ENCODE peak calls at places on chromosomes 3 and 15, in seven cellular contexts. One of them, this sample, is unnamed.

GRCh38 chr3:30894521-30895289 is at the start of gene GADL1:
- DNase-seq in CD8-positive, alpha-beta T cell: no peak
- DNase-seq in activated CD4-positive, alpha-beta T cell treated with anti-CD3 and anti-CD28 coated beads, Interleukin-2, amount 50 U/mL, for 24 hours: peak; percentile 1
- DNase-seq in caudate nucleus: no peak
- DNase-seq in NCI-H226: no peak
- DNase-seq in stimulated activated CD4-positive, alpha-beta T cell treated with anti-CD3 and anti-CD28 coated beads, TNF-alpha, amount 100 ng/mL, for 4 hours: no peak
- DNase-seq in activated naive CD4-positive, alpha-beta T cell treated with anti-CD3 and anti-CD28 coated beads for 36 hours: peak; percentile 38
- DNase-seq in this sample: no peak

GRCh38 chr15:22873204-22873701 is 34.8 kb downstream of the NIPA2 start:
- DNase-seq in NCI-H226: peak; percentile 76
- DNase-seq in activated CD4-positive, alpha-beta T cell treated with anti-CD3 and anti-CD28 coated beads, Interleukin-2, amount 50 U/mL, for 24 hours: no peak
- DNase-seq in stimulated activated CD4-positive, alpha-beta T cell treated with anti-CD3 and anti-CD28 coated beads, TNF-alpha, amount 100 ng/mL, for 4 hours: no peak
- DNase-seq in caudate nucleus: no peak
- DNase-seq in CD8-positive, alpha-beta T cell: no peak
- DNase-seq in activated naive CD4-positive, alpha-beta T cell treated with anti-CD3 and anti-CD28 coated beads for 36 hours: no peak
- DNase-seq in this sample: no peak

GRCh38 chr3:49469037-49469875 is 811 bp upstream of the DAG1 start:
- DNase-seq in activated naive CD4-positive, alpha-beta T cell treated with anti-CD3 and anti-CD28 coated beads for 36 hours: no peak
- DNase-seq in caudate nucleus: peak; percentile 36
- DNase-seq in stimulated activated CD4-positive, alpha-beta T cell treated with anti-CD3 and anti-CD28 coated beads, TNF-alpha, amount 100 ng/mL, for 4 hours: no peak
- DNase-seq in NCI-H226: peak; percentile 86
- DNase-seq in activated CD4-positive, alpha-beta T cell treated with anti-CD3 and anti-CD28 coated beads, Interleukin-2, amount 50 U/mL, for 24 hours: no peak
- DNase-seq in CD8-positive, alpha-beta T cell: no peak
- DNase-seq in this sample: no peak

GRCh38 chr15:88487176-88487795 is 19.8 kb downstream of the MRPS11 start:
- DNase-seq in NCI-H226: no peak
- DNase-seq in caudate nucleus: no peak
- DNase-seq in CD8-positive, alpha-beta T cell: no peak
- DNase-seq in activated CD4-positive, alpha-beta T cell treated with anti-CD3 and anti-CD28 coated beads, Interleukin-2, amount 50 U/mL, for 24 hours: no peak
- DNase-seq in activated naive CD4-positive, alpha-beta T cell treated with anti-CD3 and anti-CD28 coated beads for 36 hours: no peak
- DNase-seq in stimulated activated CD4-positive, alpha-beta T cell treated with anti-CD3 and anti-CD28 coated beads, TNF-alpha, amount 100 ng/mL, for 4 hours: no peak
- DNase-seq in this sample: no peak

GRCh38 chr3:70615286-70615685 is 302.8 kb upstream of the MDFIC2 start:
- DNase-seq in caudate nucleus: no peak
- DNase-seq in NCI-H226: no peak
- DNase-seq in activated CD4-positive, alpha-beta T cell treated with anti-CD3 and anti-CD28 coated beads, Interleukin-2, amount 50 U/mL, for 24 hours: no peak
- DNase-seq in stimulated activated CD4-positive, alpha-beta T cell treated with anti-CD3 and anti-CD28 coated beads, TNF-alpha, amount 100 ng/mL, for 4 hours: no peak
- DNase-seq in activated naive CD4-positive, alpha-beta T cell treated with anti-CD3 and anti-CD28 coated beads for 36 hours: no peak
- DNase-seq in CD8-positive, alpha-beta T cell: no peak
- DNase-seq in this sample: no peak

GRCh38 chr3:187678869-187679268 is 8.7 kb upstream of the SST start:
- DNase-seq in activated CD4-positive, alpha-beta T cell treated with anti-CD3 and anti-CD28 coated beads, Interleukin-2, amount 50 U/mL, for 24 hours: no peak
- DNase-seq in stimulated activated CD4-positive, alpha-beta T cell treated with anti-CD3 and anti-CD28 coated beads, TNF-alpha, amount 100 ng/mL, for 4 hours: no peak
- DNase-seq in activated naive CD4-positive, alpha-beta T cell treated with anti-CD3 and anti-CD28 coated beads for 36 hours: peak; percentile 64
- DNase-seq in NCI-H226: peak; percentile 54
- DNase-seq in CD8-positive, alpha-beta T cell: no peak
- DNase-seq in caudate nucleus: peak; percentile 11
- DNase-seq in this sample: no peak

GRCh38 chr3:173553635-173554280 is 156.2 kb downstream of the NLGN1 start:
- DNase-seq in stimulated activated CD4-positive, alpha-beta T cell treated with anti-CD3 and anti-CD28 coated beads, TNF-alpha, amount 100 ng/mL, for 4 hours: no peak
- DNase-seq in NCI-H226: peak; percentile 22
- DNase-seq in caudate nucleus: no peak
- DNase-seq in activated CD4-positive, alpha-beta T cell treated with anti-CD3 and anti-CD28 coated beads, Interleukin-2, amount 50 U/mL, for 24 hours: no peak
- DNase-seq in CD8-positive, alpha-beta T cell: no peak
- DNase-seq in activated naive CD4-positive, alpha-beta T cell treated with anti-CD3 and anti-CD28 coated beads for 36 hours: no peak
- DNase-seq in this sample: no peak

GRCh38 chr3:196232154-196232881 is 16.0 kb downstream of the SLC51A start:
- DNase-seq in stimulated activated CD4-positive, alpha-beta T cell treated with anti-CD3 and anti-CD28 coated beads, TNF-alpha, amount 100 ng/mL, for 4 hours: no peak
- DNase-seq in CD8-positive, alpha-beta T cell: no peak
- DNase-seq in NCI-H226: no peak
- DNase-seq in activated CD4-positive, alpha-beta T cell treated with anti-CD3 and anti-CD28 coated beads, Interleukin-2, amount 50 U/mL, for 24 hours: no peak
- DNase-seq in caudate nucleus: no peak
- DNase-seq in activated naive CD4-positive, alpha-beta T cell treated with anti-CD3 and anti-CD28 coated beads for 36 hours: no peak
- DNase-seq in this sample: no peak

GRCh38 chr3:179037361-179037760 is 34.2 kb downstream of the ZMAT3 start:
- DNase-seq in CD8-positive, alpha-beta T cell: peak; percentile 66
- DNase-seq in activated CD4-positive, alpha-beta T cell treated with anti-CD3 and anti-CD28 coated beads, Interleukin-2, amount 50 U/mL, for 24 hours: peak; percentile 13
- DNase-seq in activated naive CD4-positive, alpha-beta T cell treated with anti-CD3 and anti-CD28 coated beads for 36 hours: peak; percentile 82
- DNase-seq in caudate nucleus: no peak
- DNase-seq in NCI-H226: peak; percentile 96
- DNase-seq in stimulated activated CD4-positive, alpha-beta T cell treated with anti-CD3 and anti-CD28 coated beads, TNF-alpha, amount 100 ng/mL, for 4 hours: peak; percentile 15
- DNase-seq in this sample: peak; percentile 26

GRCh38 chr3:172522871-172523818 is at the start of gene TNFSF10:
- DNase-seq in NCI-H226: no peak
- DNase-seq in activated naive CD4-positive, alpha-beta T cell treated with anti-CD3 and anti-CD28 coated beads for 36 hours: peak; percentile 78
- DNase-seq in caudate nucleus: no peak
- DNase-seq in activated CD4-positive, alpha-beta T cell treated with anti-CD3 and anti-CD28 coated beads, Interleukin-2, amount 50 U/mL, for 24 hours: no peak
- DNase-seq in stimulated activated CD4-positive, alpha-beta T cell treated with anti-CD3 and anti-CD28 coated beads, TNF-alpha, amount 100 ng/mL, for 4 hours: peak; percentile 26
- DNase-seq in CD8-positive, alpha-beta T cell: peak; percentile 81
- DNase-seq in this sample: peak; percentile 46

GRCh38 chr3:154956815-154957214 is 123.3 kb upstream of the MME start:
- DNase-seq in NCI-H226: no peak
- DNase-seq in activated naive CD4-positive, alpha-beta T cell treated with anti-CD3 and anti-CD28 coated beads for 36 hours: no peak
- DNase-seq in CD8-positive, alpha-beta T cell: no peak
- DNase-seq in caudate nucleus: no peak
- DNase-seq in stimulated activated CD4-positive, alpha-beta T cell treated with anti-CD3 and anti-CD28 coated beads, TNF-alpha, amount 100 ng/mL, for 4 hours: no peak
- DNase-seq in activated CD4-positive, alpha-beta T cell treated with anti-CD3 and anti-CD28 coated beads, Interleukin-2, amount 50 U/mL, for 24 hours: no peak
- DNase-seq in this sample: no peak

GRCh38 chr15:78895411-78895810 is 22.7 kb downstream of the MORF4L1 start:
- DNase-seq in activated CD4-positive, alpha-beta T cell treated with anti-CD3 and anti-CD28 coated beads, Interleukin-2, amount 50 U/mL, for 24 hours: no peak
- DNase-seq in CD8-positive, alpha-beta T cell: no peak
- DNase-seq in NCI-H226: no peak
- DNase-seq in activated naive CD4-positive, alpha-beta T cell treated with anti-CD3 and anti-CD28 coated beads for 36 hours: no peak
- DNase-seq in stimulated activated CD4-positive, alpha-beta T cell treated with anti-CD3 and anti-CD28 coated beads, TNF-alpha, amount 100 ng/mL, for 4 hours: no peak
- DNase-seq in caudate nucleus: no peak
- DNase-seq in this sample: no peak

GRCh38 chr15:65655026-65655425 is 33.3 kb downstream of the SLC24A1 start:
- DNase-seq in activated naive CD4-positive, alpha-beta T cell treated with anti-CD3 and anti-CD28 coated beads for 36 hours: no peak
- DNase-seq in CD8-positive, alpha-beta T cell: no peak
- DNase-seq in activated CD4-positive, alpha-beta T cell treated with anti-CD3 and anti-CD28 coated beads, Interleukin-2, amount 50 U/mL, for 24 hours: no peak
- DNase-seq in stimulated activated CD4-positive, alpha-beta T cell treated with anti-CD3 and anti-CD28 coated beads, TNF-alpha, amount 100 ng/mL, for 4 hours: no peak
- DNase-seq in NCI-H226: peak; percentile 70
- DNase-seq in caudate nucleus: no peak
- DNase-seq in this sample: no peak

GRCh38 chr3:146542179-146542578 is 2.2 kb downstream of the PLSCR1 start:
- DNase-seq in caudate nucleus: no peak
- DNase-seq in activated naive CD4-positive, alpha-beta T cell treated with anti-CD3 and anti-CD28 coated beads for 36 hours: peak; percentile 11
- DNase-seq in activated CD4-positive, alpha-beta T cell treated with anti-CD3 and anti-CD28 coated beads, Interleukin-2, amount 50 U/mL, for 24 hours: no peak
- DNase-seq in NCI-H226: no peak
- DNase-seq in CD8-positive, alpha-beta T cell: no peak
- DNase-seq in stimulated activated CD4-positive, alpha-beta T cell treated with anti-CD3 and anti-CD28 coated beads, TNF-alpha, amount 100 ng/mL, for 4 hours: no peak
- DNase-seq in this sample: no peak

GRCh38 chr3:98733778-98734281 is 29.3 kb upstream of the ST3GAL6 start:
- DNase-seq in CD8-positive, alpha-beta T cell: no peak
- DNase-seq in caudate nucleus: no peak
- DNase-seq in stimulated activated CD4-positive, alpha-beta T cell treated with anti-CD3 and anti-CD28 coated beads, TNF-alpha, amount 100 ng/mL, for 4 hours: no peak
- DNase-seq in activated CD4-positive, alpha-beta T cell treated with anti-CD3 and anti-CD28 coated beads, Interleukin-2, amount 50 U/mL, for 24 hours: no peak
- DNase-seq in activated naive CD4-positive, alpha-beta T cell treated with anti-CD3 and anti-CD28 coated beads for 36 hours: no peak
- DNase-seq in NCI-H226: no peak
- DNase-seq in this sample: no peak

GRCh38 chr3:115990669-115991068 is 367.4 kb downstream of the GAP43 start:
- DNase-seq in NCI-H226: no peak
- DNase-seq in activated CD4-positive, alpha-beta T cell treated with anti-CD3 and anti-CD28 coated beads, Interleukin-2, amount 50 U/mL, for 24 hours: no peak
- DNase-seq in activated naive CD4-positive, alpha-beta T cell treated with anti-CD3 and anti-CD28 coated beads for 36 hours: no peak
- DNase-seq in caudate nucleus: no peak
- DNase-seq in stimulated activated CD4-positive, alpha-beta T cell treated with anti-CD3 and anti-CD28 coated beads, TNF-alpha, amount 100 ng/mL, for 4 hours: no peak
- DNase-seq in CD8-positive, alpha-beta T cell: no peak
- DNase-seq in this sample: no peak

GRCh38 chr3:101870138-101870537 is 20.8 kb downstream of the NFKBIZ start:
- DNase-seq in activated naive CD4-positive, alpha-beta T cell treated with anti-CD3 and anti-CD28 coated beads for 36 hours: no peak
- DNase-seq in stimulated activated CD4-positive, alpha-beta T cell treated with anti-CD3 and anti-CD28 coated beads, TNF-alpha, amount 100 ng/mL, for 4 hours: no peak
- DNase-seq in caudate nucleus: no peak
- DNase-seq in activated CD4-positive, alpha-beta T cell treated with anti-CD3 and anti-CD28 coated beads, Interleukin-2, amount 50 U/mL, for 24 hours: no peak
- DNase-seq in NCI-H226: no peak
- DNase-seq in CD8-positive, alpha-beta T cell: no peak
- DNase-seq in this sample: no peak

GRCh38 chr3:141243295-141243707 is 11.7 kb downstream of the PXYLP1 start:
- DNase-seq in activated naive CD4-positive, alpha-beta T cell treated with anti-CD3 and anti-CD28 coated beads for 36 hours: peak; percentile 86
- DNase-seq in caudate nucleus: peak; percentile 70
- DNase-seq in stimulated activated CD4-positive, alpha-beta T cell treated with anti-CD3 and anti-CD28 coated beads, TNF-alpha, amount 100 ng/mL, for 4 hours: peak; percentile 50
- DNase-seq in CD8-positive, alpha-beta T cell: peak; percentile 79
- DNase-seq in NCI-H226: peak; percentile 73
- DNase-seq in activated CD4-positive, alpha-beta T cell treated with anti-CD3 and anti-CD28 coated beads, Interleukin-2, amount 50 U/mL, for 24 hours: no peak
- DNase-seq in this sample: no peak

GRCh38 chr3:177362646-177363045 is 165.4 kb upstream of the TBL1XR1 start:
- DNase-seq in caudate nucleus: no peak
- DNase-seq in CD8-positive, alpha-beta T cell: no peak
- DNase-seq in activated naive CD4-positive, alpha-beta T cell treated with anti-CD3 and anti-CD28 coated beads for 36 hours: no peak
- DNase-seq in activated CD4-positive, alpha-beta T cell treated with anti-CD3 and anti-CD28 coated beads, Interleukin-2, amount 50 U/mL, for 24 hours: no peak
- DNase-seq in NCI-H226: no peak
- DNase-seq in stimulated activated CD4-positive, alpha-beta T cell treated with anti-CD3 and anti-CD28 coated beads, TNF-alpha, amount 100 ng/mL, for 4 hours: no peak
- DNase-seq in this sample: no peak

GRCh38 chr15:80095511-80095910 is 36.0 kb downstream of the ZFAND6 start:
- DNase-seq in CD8-positive, alpha-beta T cell: no peak
- DNase-seq in activated naive CD4-positive, alpha-beta T cell treated with anti-CD3 and anti-CD28 coated beads for 36 hours: no peak
- DNase-seq in NCI-H226: no peak
- DNase-seq in stimulated activated CD4-positive, alpha-beta T cell treated with anti-CD3 and anti-CD28 coated beads, TNF-alpha, amount 100 ng/mL, for 4 hours: no peak
- DNase-seq in activated CD4-positive, alpha-beta T cell treated with anti-CD3 and anti-CD28 coated beads, Interleukin-2, amount 50 U/mL, for 24 hours: no peak
- DNase-seq in caudate nucleus: no peak
- DNase-seq in this sample: no peak

GRCh38 chr15:58285921-58286278 is 145.9 kb upstream of the LIPC start:
- DNase-seq in caudate nucleus: no peak
- DNase-seq in activated CD4-positive, alpha-beta T cell treated with anti-CD3 and anti-CD28 coated beads, Interleukin-2, amount 50 U/mL, for 24 hours: no peak
- DNase-seq in CD8-positive, alpha-beta T cell: no peak
- DNase-seq in stimulated activated CD4-positive, alpha-beta T cell treated with anti-CD3 and anti-CD28 coated beads, TNF-alpha, amount 100 ng/mL, for 4 hours: no peak
- DNase-seq in NCI-H226: no peak
- DNase-seq in activated naive CD4-positive, alpha-beta T cell treated with anti-CD3 and anti-CD28 coated beads for 36 hours: no peak
- DNase-seq in this sample: no peak

GRCh38 chr3:159928071-159928491 is 60.6 kb upstream of the IL12A start:
- DNase-seq in stimulated activated CD4-positive, alpha-beta T cell treated with anti-CD3 and anti-CD28 coated beads, TNF-alpha, amount 100 ng/mL, for 4 hours: no peak
- DNase-seq in activated CD4-positive, alpha-beta T cell treated with anti-CD3 and anti-CD28 coated beads, Interleukin-2, amount 50 U/mL, for 24 hours: no peak
- DNase-seq in CD8-positive, alpha-beta T cell: no peak
- DNase-seq in caudate nucleus: no peak
- DNase-seq in NCI-H226: peak; percentile 49
- DNase-seq in activated naive CD4-positive, alpha-beta T cell treated with anti-CD3 and anti-CD28 coated beads for 36 hours: no peak
- DNase-seq in this sample: no peak

GRCh38 chr3:67296039-67296892 is 298.2 kb downstream of the KBTBD8 start:
- DNase-seq in activated naive CD4-positive, alpha-beta T cell treated with anti-CD3 and anti-CD28 coated beads for 36 hours: no peak
- DNase-seq in stimulated activated CD4-positive, alpha-beta T cell treated with anti-CD3 and anti-CD28 coated beads, TNF-alpha, amount 100 ng/mL, for 4 hours: no peak
- DNase-seq in NCI-H226: no peak
- DNase-seq in activated CD4-positive, alpha-beta T cell treated with anti-CD3 and anti-CD28 coated beads, Interleukin-2, amount 50 U/mL, for 24 hours: no peak
- DNase-seq in CD8-positive, alpha-beta T cell: no peak
- DNase-seq in caudate nucleus: no peak
- DNase-seq in this sample: no peak